ENCODE peak calls at places on chromosomes 13 and 19, in seven cellular contexts. X is ELF-1; R is nephron progenitor cell; Y is pancreas; H is dorsolateral prefrontal cortex; C is activated CD4-positive, alpha-beta T cell treated with anti-CD3 and anti-CD28 coated beads for 48 hours; G is A172. Z is an unnamed sample.

GRCh38 chr13:56861472-56861871 is 279.2 kb upstream of the PRR20A start:
- DNase-seq in Y (no peak), X (no peak), G (no peak), C (no peak), R (no peak), H (no peak), Z (no peak)

GRCh38 chr19:19259741-19260140 is 13.4 kb downstream of the TM6SF2 start:
- DNase-seq in R (no peak), H (peak), X (peak), Y (no peak), G (peak), C (peak), Z (peak)

GRCh38 chr19:49818691-49819331 is 722 bp downstream of the MED25 start:
- DNase-seq in X (peak), R (no peak), G (no peak), H (no peak), Y (no peak), C (no peak), Z (no peak)

GRCh38 chr19:7101498-7102253 is 32.2 kb downstream of the ZNF557 start:
- DNase-seq in Y (no peak), R (no peak), C (no peak), G (no peak), H (no peak), X (no peak), Z (no peak)

GRCh38 chr13:111114362-111115050 is 604 bp upstream of the ARHGEF7 start:
- DNase-seq in Y (peak), X (peak), C (peak), H (peak), G (no peak), R (peak), Z (peak)

GRCh38 chr13:21583496-21583895 is 20.5 kb downstream of the MICU2 start:
- DNase-seq in X (peak), R (no peak), G (peak), H (no peak), C (no peak), Y (no peak), Z (peak)

GRCh38 chr13:42990147-42990990 is 1.7 kb downstream of the EPSTI1 start:
- DNase-seq in R (no peak), X (no peak), Y (no peak), H (no peak), C (no peak), G (no peak), Z (no peak)

GRCh38 chr19:14474827-14475226 is 327 bp downstream of the PTGER1 start:
- DNase-seq in R (no peak), H (no peak), Y (peak), X (no peak), G (no peak), C (no peak), Z (no peak)

GRCh38 chr13:82636119-82636518 is 1246.2 kb downstream of the SLITRK1 start:
- DNase-seq in Y (no peak), G (no peak), H (no peak), X (no peak), R (no peak), C (no peak), Z (no peak)

GRCh38 chr19:15144046-15144646 is 36.9 kb downstream of the SYDE1 start:
- DNase-seq in X (no peak), G (peak), C (no peak), H (no peak), Y (no peak), R (no peak), Z (no peak)

GRCh38 chr19:19224852-19225494 is 13.2 kb downstream of the NCAN start:
- DNase-seq in R (peak), X (peak), Y (peak), C (peak), G (no peak), H (no peak), Z (peak)

GRCh38 chr19:1079566-1080111 is 12.7 kb downstream of the ARHGAP45 start:
- DNase-seq in R (no peak), H (no peak), C (peak), G (no peak), X (peak), Y (peak), Z (peak)

GRCh38 chr19:4519521-4520277 is 1.4 kb upstream of the PLIN4 start:
- DNase-seq in H (no peak), C (no peak), G (no peak), X (no peak), Y (no peak), R (no peak), Z (no peak)

GRCh38 chr13:100818706-100819105 is 144.1 kb upstream of the TMTC4 start:
- DNase-seq in Y (no peak), X (no peak), G (no peak), C (no peak), R (peak), H (peak), Z (no peak)

GRCh38 chr19:7947939-7948338 is 4.5 kb upstream of the TIMM44 start:
- DNase-seq in C (no peak), Y (no peak), X (no peak), H (no peak), G (no peak), R (no peak), Z (no peak)

GRCh38 chr13:76016799-76017198 is 380.7 kb downstream of the LMO7 start:
- DNase-seq in R (peak), X (peak), H (no peak), Y (no peak), G (peak), C (peak), Z (peak)

GRCh38 chr13:29310806-29311205 is 284.7 kb downstream of the SLC7A1 start:
- DNase-seq in H (no peak), G (no peak), R (no peak), X (no peak), C (no peak), Y (no peak), Z (no peak)

GRCh38 chr19:40954573-40954972 is 36.5 kb upstream of the CYP2B6 start:
- DNase-seq in Y (no peak), R (peak), G (no peak), C (no peak), H (no peak), X (no peak), Z (peak)

GRCh38 chr13:72383646-72384045 is 343.8 kb downstream of the MZT1 start:
- DNase-seq in Y (no peak), G (no peak), R (no peak), C (no peak), X (no peak), H (no peak), Z (no peak)

GRCh38 chr19:15672580-15673175 is at the start of gene CYP4F12:
- DNase-seq in C (peak), R (no peak), G (peak), Y (peak), H (no peak), X (no peak), Z (peak)

GRCh38 chr13:114234266-114234644 is 442 bp upstream of the CDC16 start:
- DNase-seq in C (no peak), H (no peak), G (no peak), Y (no peak), X (no peak), R (no peak), Z (peak)

GRCh38 chr13:21934309-21934708 is 263.4 kb downstream of the FGF9 start:
- DNase-seq in R (no peak), H (no peak), X (no peak), G (no peak), C (no peak), Y (no peak), Z (no peak)

GRCh38 chr13:77510156-77510555 is 25.4 kb upstream of the SCEL start:
- DNase-seq in X (no peak), Y (no peak), G (no peak), H (no peak), C (no peak), R (no peak), Z (no peak)